ENCODE peak calls at places on chromosomes 5 and 9, in four cellular contexts. I is H7, G is BE2C, D is MM.1S. B is an unnamed sample.

GRCh38 chr9:128389395-128390149 is 18.4 kb downstream of the URM1 start:
- DNase-seq in I (peak; percentile 72), G (peak; percentile 29), D (no peak), B (no peak)

GRCh38 chr9:10704720-10705119 is 91.9 kb upstream of the PTPRD start:
- DNase-seq in I (no peak), G (no peak), D (no peak), B (no peak)

GRCh38 chr5:180862645-180863044 is 1.6 kb upstream of the ZFP62 start:
- DNase-seq in I (peak; percentile 65), G (no peak), D (no peak), B (no peak)

GRCh38 chr9:96478829-96479371 is 28.9 kb downstream of the HABP4 start:
- DNase-seq in I (no peak), G (no peak), D (no peak), B (peak; percentile 63)

GRCh38 chr5:141680751-141681201 is 1.3 kb downstream of the ARAP3 start:
- DNase-seq in I (peak; percentile 95), G (peak; percentile 80), D (no peak), B (no peak)

GRCh38 chr9:127783644-127784043 is 2.2 kb upstream of the CDK9 start:
- DNase-seq in I (peak; percentile 36), G (no peak), D (no peak), B (no peak)

GRCh38 chr5:126812199-126812570 is 35.2 kb downstream of the LMNB1 start:
- DNase-seq in I (no peak), G (no peak), D (no peak), B (no peak)

GRCh38 chr5:102590467-102590866 is 91.7 kb upstream of the SLCO6A1 start:
- DNase-seq in I (no peak), G (no peak), D (no peak), B (no peak)

GRCh38 chr9:96363175-96363967 is 20.1 kb downstream of the SLC35D2 start:
- DNase-seq in I (no peak), G (no peak), D (no peak), B (no peak)

GRCh38 chr5:68710514-68710913 is 383.3 kb upstream of the SLC30A5 start:
- DNase-seq in I (no peak), G (no peak), D (no peak), B (peak; percentile 32)

GRCh38 chr9:134411451-134412297 is 85.4 kb downstream of the RXRA start:
- DNase-seq in I (peak; percentile 84), G (peak; percentile 53), D (no peak), B (no peak)

GRCh38 chr5:81397169-81397568 is 3.2 kb upstream of the ACOT12 start:
- DNase-seq in I (no peak), G (peak; percentile 53), D (no peak), B (no peak)

GRCh38 chr5:98201006-98201620 is 572.4 kb upstream of the RGMB start:
- DNase-seq in I (no peak), G (no peak), D (no peak), B (no peak)

GRCh38 chr5:172881691-172882370 is 47.8 kb downstream of the ERGIC1 start:
- DNase-seq in I (no peak), G (no peak), D (no peak), B (peak; percentile 55)

GRCh38 chr5:63613430-63613829 is 348.8 kb downstream of the HTR1A start:
- DNase-seq in I (no peak), G (no peak), D (no peak), B (no peak)

GRCh38 chr9:92179286-92180002 is 64.2 kb upstream of the SPTLC1 start:
- DNase-seq in I (no peak), G (no peak), D (no peak), B (no peak)

GRCh38 chr9:74499111-74499601 is 2.0 kb downstream of the RORB start:
- DNase-seq in I (peak; percentile 57), G (no peak), D (no peak), B (no peak)

GRCh38 chr5:115857621-115858349 is 16.1 kb downstream of the AP3S1 start:
- DNase-seq in I (no peak), G (no peak), D (no peak), B (no peak)

GRCh38 chr5:32711693-32712462 is 757 bp downstream of the NPR3 start:
- DNase-seq in I (peak; percentile 70), G (no peak), D (no peak), B (peak; percentile 28)

GRCh38 chr5:111942661-111943401 is 185.8 kb upstream of the NREP start:
- DNase-seq in I (no peak), G (no peak), D (no peak), B (no peak)

GRCh38 chr5:62093981-62094380 is 212.0 kb upstream of the KIF2A start:
- DNase-seq in I (peak; percentile 14), G (peak; percentile 67), D (no peak), B (no peak)

GRCh38 chr9:103037508-103038477 is 42.7 kb downstream of the CYLC2 start:
- DNase-seq in I (no peak), G (peak; percentile 88), D (no peak), B (no peak)

GRCh38 chr9:112914524-112914923 is 23.8 kb upstream of the SLC46A2 start:
- DNase-seq in I (no peak), G (no peak), D (no peak), B (no peak)

GRCh38 chr5:16736158-16736994 is 119.6 kb upstream of the RETREG1 start:
- DNase-seq in I (no peak), G (no peak), D (no peak), B (no peak)

GRCh38 chr9:3473402-3473801 is 52.4 kb downstream of the RFX3 start:
- DNase-seq in I (no peak), G (no peak), D (no peak), B (no peak)

GRCh38 chr5:111653408-111653807 is 103.6 kb downstream of the NREP start:
- DNase-seq in I (no peak), G (no peak), D (no peak), B (no peak)

GRCh38 chr5:151019331-151019730 is 1.1 kb upstream of the GPX3 start:
- DNase-seq in I (no peak), G (no peak), D (no peak), B (no peak)

GRCh38 chr9:26326473-26327044 is 566.0 kb downstream of the CAAP1 start:
- DNase-seq in I (peak; percentile 28), G (peak; percentile 49), D (peak; percentile 49), B (no peak)

GRCh38 chr5:93219641-93220145 is 361.3 kb downstream of the NR2F1-AS1 start:
- DNase-seq in I (peak; percentile 15), G (no peak), D (no peak), B (no peak)

GRCh38 chr5:138459311-138459710 is 6.0 kb upstream of the EGR1 start:
- DNase-seq in I (no peak), G (no peak), D (peak; percentile 45), B (peak; percentile 54)

GRCh38 chr5:62732677-62733121 is 154.1 kb downstream of the LRRC70 start:
- DNase-seq in I (no peak), G (no peak), D (no peak), B (no peak)

GRCh38 chr5:68406767-68407232 is 191.2 kb downstream of the PIK3R1 start:
- DNase-seq in I (no peak), G (no peak), D (no peak), B (peak; percentile 52)

GRCh38 chr9:95924955-95925354 is 49.5 kb downstream of the ERCC6L2 start:
- DNase-seq in I (no peak), G (no peak), D (no peak), B (no peak)

GRCh38 chr5:146338774-146339714 is at the start of gene POU4F3:
- DNase-seq in I (peak; percentile 91), G (no peak), D (no peak), B (no peak)

GRCh38 chr5:146337928-146338327 is 711 bp upstream of the POU4F3 start:
- DNase-seq in I (no peak), G (no peak), D (no peak), B (no peak)

GRCh38 chr5:146340260-146341081 is 1.8 kb downstream of the POU4F3 start:
- DNase-seq in I (peak; percentile 85), G (no peak), D (no peak), B (no peak)

GRCh38 chr5:146341854-146342253 is 3.2 kb downstream of the POU4F3 start:
- DNase-seq in I (no peak), G (no peak), D (no peak), B (no peak)

GRCh38 chr5:146339715-146340259 is 1.1 kb downstream of the POU4F3 start:
- DNase-seq in I (peak; percentile 57), G (no peak), D (no peak), B (no peak)
- H3K27me3 ChIP-seq in I (peaks cover 100% of the 10 kb centered on the region), G (peaks cover 95% of the 10 kb centered on the region), D (peaks cover 37% of the 10 kb centered on the region), B (peaks cover 7% of the 10 kb centered on the region)

GRCh38 chr5:1100652-1101574 is 10.9 kb downstream of the SLC12A7 start:
- DNase-seq in I (peak; percentile 82), G (no peak), D (no peak), B (no peak)
- H3K36me3 ChIP-seq in I (no peaks in the 10 kb centered on the region), G (no peaks in the 10 kb centered on the region), D (no peaks in the 10 kb centered on the region), B (no peaks in the 10 kb centered on the region)

DNA sequence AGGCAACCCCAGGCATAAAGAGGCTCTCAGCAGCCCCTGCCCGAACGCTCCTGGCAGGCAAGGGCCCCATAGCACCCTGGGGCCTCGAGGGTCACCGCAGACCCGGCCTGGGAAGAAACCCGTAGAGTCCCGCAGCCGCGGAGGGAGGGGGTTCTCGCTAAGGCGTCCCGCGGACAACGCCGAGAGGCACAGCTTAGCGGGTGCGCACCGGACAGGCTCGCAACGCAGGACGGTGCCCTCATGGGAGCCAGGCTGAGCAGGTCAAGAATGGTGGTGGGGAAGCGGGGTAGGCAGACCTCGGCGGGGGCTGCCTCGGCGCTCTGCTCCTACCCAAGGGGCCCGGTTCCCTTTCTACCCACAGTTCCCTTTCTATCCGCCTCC is 6.7 kb downstream of the PITX1 start:
- DNase-seq in I (peak; percentile 86), G (no peak), D (no peak), B (no peak)
- H3K27me3 ChIP-seq in I (peaks cover 74% of the 10 kb centered on the region), G (peaks cover 51% of the 10 kb centered on the region), D (no peaks in the 10 kb centered on the region), B (peaks cover 2% of the 10 kb centered on the region)

GRCh38 chr5:15547440-15547839 is 47.5 kb downstream of the FBXL7 start:
- DNase-seq in I (no peak), G (no peak), D (no peak), B (no peak)

GRCh38 chr5:15545082-15545481 is 45.1 kb downstream of the FBXL7 start:
- DNase-seq in I (no peak), G (no peak), D (no peak), B (no peak)

GRCh38 chr5:15554542-15554941 is 54.6 kb downstream of the FBXL7 start:
- DNase-seq in I (peak; percentile 39), G (no peak), D (no peak), B (no peak)

GRCh38 chr5:15555176-15555575 is 55.2 kb downstream of the FBXL7 start:
- DNase-seq in I (no peak), G (no peak), D (no peak), B (no peak)

DNA sequence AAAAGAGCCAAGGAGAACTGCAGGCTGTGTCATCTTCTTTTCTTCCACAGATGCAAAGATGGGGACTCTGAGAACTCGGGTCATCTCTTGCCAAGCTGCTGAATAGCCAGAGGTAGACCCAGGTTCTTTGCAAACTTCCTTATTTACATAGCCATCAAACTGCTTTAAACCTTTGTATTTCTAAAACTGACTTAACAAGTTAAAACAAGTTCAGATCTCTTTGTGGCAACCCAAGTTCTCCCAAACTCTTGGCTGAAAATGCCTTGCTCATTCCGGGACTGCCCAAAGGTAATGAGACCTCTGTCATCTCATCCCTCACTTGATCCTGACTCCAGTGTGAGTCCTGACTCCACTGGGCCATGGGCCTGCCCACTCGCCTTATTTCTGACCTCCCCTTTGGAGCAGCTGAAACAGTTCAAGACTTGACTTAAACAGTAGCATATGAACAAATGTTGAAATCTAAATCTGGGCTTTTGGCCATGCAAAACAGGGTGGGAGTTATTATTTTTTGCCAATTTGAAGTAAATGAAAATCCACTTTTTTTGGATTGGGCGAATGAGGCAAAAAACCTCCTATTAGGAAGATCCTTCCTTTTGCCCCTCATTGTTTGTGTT is 50.6 kb downstream of the FBXL7 start:
- DNase-seq in I (no peak), G (no peak), D (no peak), B (no peak)
- H3K36me3 ChIP-seq in I (no peaks in the 10 kb centered on the region), G (no peaks in the 10 kb centered on the region), D (no peaks in the 10 kb centered on the region), B (no peaks in the 10 kb centered on the region)